ENCODE peak calls at places on chromosomes 4 and X, in six cellular contexts. D, U, R, E, M and G are unnamed samples.
A peak's percentile ranks its signal among the peaks of the same experiment; 100 is the strongest.

GRCh38 chrX:153381684-153382532 is 19.2 kb downstream of the PNMA6E start:
- DNase-seq in M (peak; percentile 71), U (peak; percentile 11), D (no peak), E (no peak), R (peak; percentile 61), G (peak; percentile 60)

GRCh38 chrX:152861116-152861515 is 30.3 kb downstream of the NSDHL start:
- DNase-seq in M (no peak), U (no peak), E (no peak), D (no peak), R (no peak), G (no peak)

GRCh38 chr4:69800599-69800998 is 40.2 kb upstream of the SULT1B1 start:
- DNase-seq in E (no peak), D (no peak), M (peak; percentile 35), R (no peak), U (no peak), G (peak; percentile 73)

GRCh38 chrX:53711446-53711845 is 24.9 kb upstream of the HUWE1 start:
- DNase-seq in D (no peak), U (no peak), M (no peak), E (no peak), R (no peak), G (no peak)

GRCh38 chrX:129940721-129941120 is 34.8 kb downstream of the UTP14A start:
- DNase-seq in M (no peak), R (no peak), D (no peak), U (no peak), E (no peak), G (no peak)

GRCh38 chr4:72701987-72702819 is 133.2 kb upstream of the ADAMTS3 start:
- DNase-seq in D (no peak), R (peak; percentile 63), E (peak; percentile 3), M (peak; percentile 51), U (peak; percentile 16), G (peak; percentile 63)

GRCh38 chrX:54977387-54977786 is 16.6 kb downstream of the PFKFB1 start:
- DNase-seq in E (no peak), D (no peak), R (no peak), U (no peak), M (no peak), G (no peak)

GRCh38 chr4:3700736-3701135 is 65.4 kb upstream of the ADRA2C start:
- DNase-seq in E (no peak), M (no peak), D (no peak), U (no peak), R (no peak), G (no peak)

GRCh38 chr4:30789219-30789671 is 69.1 kb downstream of the PCDH7 start:
- DNase-seq in R (no peak), E (no peak), D (no peak), U (no peak), M (no peak), G (no peak)

GRCh38 chr4:143025111-143025704 is 159.5 kb upstream of the USP38 start:
- DNase-seq in M (peak; percentile 32), R (no peak), E (no peak), U (peak; percentile 26), D (no peak), G (peak; percentile 28)

GRCh38 chrX:149006235-149006634 is 498.9 kb downstream of the IDS start:
- DNase-seq in U (no peak), M (no peak), D (no peak), R (no peak), E (no peak), G (no peak)

GRCh38 chrX:110012818-110013484 is 10.0 kb downstream of the TMEM164 start:
- DNase-seq in D (no peak), E (no peak), U (no peak), M (no peak), R (peak; percentile 53), G (no peak)